ENCODE peak calls at places on chromosomes 2 and 18, in seven cellular contexts. D is HepG2, H is K562, T is HCT116, X is SK-N-SH, E is GM12878, I is H1. L is an unnamed sample.

GRCh38 chr2:234203135-234203984 is 152.9 kb downstream of the SPP2 start:
- DNase-seq in D (peak), H (no peak), T (peak), X (no peak), E (no peak), I (no peak), L (peak)

GRCh38 chr2:183243760-183244159 is 119.5 kb downstream of the NUP35 start:
- DNase-seq in D (no peak), H (no peak), T (no peak), X (no peak), E (no peak), I (no peak), L (no peak)

GRCh38 chr2:239296020-239296932 is 104.5 kb downstream of the HDAC4 start:
- DNase-seq in D (peak), H (no peak), T (no peak), X (no peak), E (no peak), I (no peak), L (no peak)

GRCh38 chr2:233468047-233468745 is 98.4 kb downstream of the USP40 start:
- DNase-seq in D (no peak), H (no peak), T (no peak), X (no peak), E (no peak), I (no peak), L (no peak)

GRCh38 chr2:205352593-205352992 is 329.7 kb upstream of the NRP2 start:
- DNase-seq in D (no peak), H (no peak), T (no peak), X (no peak), E (no peak), I (no peak), L (no peak)

GRCh38 chr2:241495172-241496002 is 13.0 kb downstream of the STK25 start:
- DNase-seq in D (no peak), H (no peak), T (no peak), X (no peak), E (no peak), I (no peak), L (no peak)

GRCh38 chr2:85435986-85436835 is 17.7 kb downstream of the SH2D6 start:
- DNase-seq in D (no peak), H (peak), T (no peak), X (no peak), E (no peak), I (no peak), L (no peak)

GRCh38 chr2:148874868-148875341 is at the start of gene KIF5C:
- DNase-seq in D (peak), H (peak), T (peak), X (peak), E (peak), I (peak), L (no peak)

GRCh38 chr2:70122470-70122869 is 35.2 kb downstream of the PCBP1 start:
- DNase-seq in D (no peak), H (no peak), T (no peak), X (no peak), E (no peak), I (no peak), L (no peak)

GRCh38 chr2:73112026-73112912 is 479 bp downstream of the RAB11FIP5 start:
- DNase-seq in D (peak), H (peak), T (peak), X (peak), E (no peak), I (peak), L (no peak)

GRCh38 chr2:56012216-56012615 is 88.6 kb upstream of the EFEMP1 start:
- DNase-seq in D (no peak), H (no peak), T (no peak), X (no peak), E (no peak), I (no peak), L (no peak)

GRCh38 chr2:37800176-37800835 is 124.8 kb upstream of the RMDN2 start:
- DNase-seq in D (no peak), H (no peak), T (no peak), X (no peak), E (no peak), I (no peak), L (no peak)

GRCh38 chr2:28274911-28275685 is 117.6 kb upstream of the FOSL2 start:
- DNase-seq in D (no peak), H (peak), T (peak), X (no peak), E (no peak), I (no peak), L (no peak)

GRCh38 chr2:18976112-18976961 is 382.1 kb downstream of the OSR1 start:
- DNase-seq in D (no peak), H (no peak), T (no peak), X (no peak), E (no peak), I (no peak), L (no peak)

GRCh38 chr2:109382946-109383345 is 230.8 kb downstream of the SEPTIN10 start:
- DNase-seq in D (no peak), H (no peak), T (no peak), X (peak), E (no peak), I (no peak), L (no peak)

GRCh38 chr2:237435844-237436590 is 22.1 kb upstream of the COL6A3 start:
- DNase-seq in D (no peak), H (no peak), T (no peak), X (no peak), E (no peak), I (no peak), L (no peak)

GRCh38 chr2:74181739-74182138 is 3.1 kb upstream of the MOB1A start:
- DNase-seq in D (no peak), H (peak), T (no peak), X (peak), E (peak), I (no peak), L (no peak)

GRCh38 chr2:204664708-204665121 is 119.4 kb downstream of the PARD3B start:
- DNase-seq in D (peak), H (no peak), T (no peak), X (no peak), E (no peak), I (no peak), L (no peak)

GRCh38 chr2:170013802-170014551 is 164.0 kb upstream of the MYO3B start:
- DNase-seq in D (no peak), H (peak), T (no peak), X (peak), E (no peak), I (no peak), L (no peak)

GRCh38 chr2:13558368-13558767 is 841.6 kb downstream of the TRIB2 start:
- DNase-seq in D (peak), H (no peak), T (no peak), X (no peak), E (no peak), I (no peak), L (peak)

GRCh38 chr2:172516299-172516698 is 39.6 kb upstream of the PDK1 start:
- DNase-seq in D (no peak), H (no peak), T (no peak), X (no peak), E (no peak), I (no peak), L (no peak)

GRCh38 chr2:27264753-27265535 is 2.1 kb upstream of the SLC30A3 start:
- DNase-seq in D (peak), H (no peak), T (peak), X (peak), E (no peak), I (peak), L (no peak)

GRCh38 chr2:41877114-41877513 is 170.7 kb upstream of the PKDCC start:
- DNase-seq in D (no peak), H (no peak), T (no peak), X (no peak), E (no peak), I (no peak), L (no peak)

GRCh38 chr2:219269362-219270054 is 9.7 kb upstream of the DNAJB2 start:
- DNase-seq in D (peak), H (no peak), T (no peak), X (peak), E (no peak), I (no peak), L (no peak)

GRCh38 chr2:96241901-96242611 is 23.7 kb downstream of the TMEM127 start:
- DNase-seq in D (no peak), H (no peak), T (no peak), X (no peak), E (peak), I (no peak), L (no peak)

GRCh38 chr2:240925191-240925575 is 19.0 kb downstream of the CROCC2 start:
- DNase-seq in D (no peak), H (no peak), T (no peak), X (peak), E (no peak), I (peak), L (no peak)

GRCh38 chr2:112629823-112630222 is 15.9 kb upstream of the SLC20A1 start:
- DNase-seq in D (no peak), H (no peak), T (no peak), X (no peak), E (no peak), I (no peak), L (no peak)

GRCh38 chr18:77207540-77207939 is 42.1 kb upstream of the GALR1 start:
- DNase-seq in D (peak), H (no peak), T (peak), X (peak), E (no peak), I (no peak), L (no peak)

GRCh38 chr2:152646264-152646663 is 71.0 kb downstream of the PRPF40A start:
- DNase-seq in D (no peak), H (no peak), T (no peak), X (no peak), E (no peak), I (no peak), L (no peak)

GRCh38 chr2:220366765-220367164 is 739.3 kb downstream of the SLC4A3 start:
- DNase-seq in D (no peak), H (no peak), T (no peak), X (no peak), E (no peak), I (no peak), L (no peak)

GRCh38 chr18:12478269-12479057 is 70.7 kb downstream of the PRELID3A start:
- DNase-seq in D (no peak), H (no peak), T (no peak), X (no peak), E (no peak), I (no peak), L (no peak)

GRCh38 chr2:16257001-16257724 is 316.8 kb downstream of the MYCN start:
- DNase-seq in D (no peak), H (no peak), T (no peak), X (no peak), E (no peak), I (no peak), L (no peak)

GRCh38 chr18:34097312-34097711 is 127.4 kb downstream of the NOL4 start:
- DNase-seq in D (no peak), H (no peak), T (no peak), X (no peak), E (no peak), I (no peak), L (no peak)

GRCh38 chr18:69557246-69557781 is 156.6 kb downstream of the DOK6 start:
- DNase-seq in D (no peak), H (no peak), T (no peak), X (no peak), E (no peak), I (no peak), L (no peak)

GRCh38 chr18:35141567-35142269 is 99.1 kb upstream of the ZNF397 start:
- DNase-seq in D (no peak), H (no peak), T (no peak), X (no peak), E (no peak), I (no peak), L (no peak)

GRCh38 chr18:35144628-35145027 is 96.2 kb upstream of the ZNF397 start:
- DNase-seq in D (no peak), H (no peak), T (no peak), X (no peak), E (no peak), I (no peak), L (no peak)

GRCh38 chr18:35142270-35142605 is 98.6 kb upstream of the ZNF397 start:
- DNase-seq in D (no peak), H (no peak), T (no peak), X (no peak), E (no peak), I (no peak), L (no peak)

GRCh38 chr18:35141077-35141476 is 99.8 kb upstream of the ZNF397 start:
- DNase-seq in D (no peak), H (no peak), T (no peak), X (no peak), E (no peak), I (no peak), L (no peak)

GRCh38 chr18:35143615-35144596 is 96.9 kb upstream of the ZNF397 start:
- DNase-seq in D (peak), H (peak), T (peak), X (peak), E (no peak), I (peak), L (peak)
- TF ChIP-seq SIN3A in D (no peak), H (no peak), T (no peak), X (no peak), E (no peak), I (no peak), L (no peak)

GRCh38 chr2:3692375-3692774 is 11.0 kb upstream of the DCDC2C start:
- DNase-seq in D (peak), H (peak), T (peak), X (peak), E (no peak), I (peak), L (peak)
- TF ChIP-seq SIN3A in D (no peak), H (no peak), T (no peak), X (no peak), E (no peak), I (no peak), L (no peak)

DNA sequence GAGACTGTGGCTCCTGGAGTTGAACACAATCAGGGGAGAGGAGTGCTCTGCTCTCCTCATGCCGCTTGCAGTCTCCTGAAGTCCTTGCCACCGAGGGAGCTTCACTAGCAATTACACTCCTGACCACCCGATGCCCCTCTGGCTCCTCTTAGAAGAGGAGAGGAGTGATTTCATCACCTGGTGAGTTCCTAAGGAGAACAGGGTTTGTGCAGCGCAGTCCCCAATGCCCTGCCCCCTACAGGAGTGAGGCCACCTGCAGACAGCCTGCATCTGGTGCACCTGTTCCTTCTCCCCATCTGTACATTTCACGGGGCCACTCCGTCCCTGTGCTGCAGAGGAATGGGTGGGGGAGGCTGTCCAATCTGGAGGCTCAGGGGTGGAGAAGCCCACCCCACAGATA is 267.2 kb downstream of the HRH4 start:
- DNase-seq in D (no peak), H (no peak), T (no peak), X (no peak), E (no peak), I (peak), L (no peak)
- TF ChIP-seq SIN3A in D (no peak), H (no peak), T (no peak), X (no peak), E (no peak), I (no peak), L (no peak)

GRCh38 chr18:49322770-49323490 is 137.5 kb downstream of the DYM start:
- DNase-seq in D (no peak), H (no peak), T (no peak), X (no peak), E (no peak), I (no peak), L (no peak)

GRCh38 chr18:49321271-49321670 is 139.2 kb downstream of the DYM start:
- DNase-seq in D (no peak), H (no peak), T (no peak), X (no peak), E (no peak), I (no peak), L (no peak)

GRCh38 chr18:49319590-49319989 is 140.9 kb downstream of the DYM start:
- DNase-seq in D (no peak), H (no peak), T (no peak), X (no peak), E (no peak), I (no peak), L (no peak)

DNA sequence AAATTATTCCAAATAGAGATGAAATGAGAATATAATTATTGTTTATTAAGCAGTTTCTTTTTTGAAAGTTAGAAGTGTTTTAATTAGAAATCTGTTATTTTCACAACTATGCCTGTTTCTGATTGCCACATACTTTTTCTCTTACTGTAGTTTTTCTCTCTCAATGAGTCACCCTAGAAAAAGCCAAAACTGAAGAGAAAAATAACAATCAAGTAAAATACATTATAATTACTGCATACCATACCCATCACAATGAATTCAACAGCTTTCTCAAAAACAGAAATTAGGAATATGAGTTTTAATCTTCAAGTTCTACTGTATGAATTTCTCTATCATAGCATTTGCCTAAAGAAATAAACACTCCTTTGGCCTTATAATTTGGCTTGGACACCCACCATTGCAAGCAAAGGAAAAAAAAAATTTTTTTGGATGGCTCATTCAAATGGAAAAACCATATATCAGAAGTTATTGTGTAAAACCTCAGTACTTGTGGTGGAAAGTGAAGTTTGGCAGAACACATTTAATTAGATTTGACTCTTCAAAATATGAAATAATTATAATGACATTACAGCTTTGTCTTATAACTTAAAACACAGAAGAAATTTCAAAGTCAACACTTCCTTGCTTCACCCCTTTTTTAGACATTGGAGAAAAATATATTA is 138.5 kb downstream of the DYM start:
- DNase-seq in D (no peak), H (no peak), T (no peak), X (no peak), E (no peak), I (no peak), L (no peak)
- TF ChIP-seq SIN3A in D (no peak), H (no peak), T (no peak), X (no peak), E (no peak), I (no peak), L (no peak)

GRCh38 chr2:98455494-98455976 is 10.9 kb downstream of the INPP4A start:
- DNase-seq in D (no peak), H (no peak), T (no peak), X (no peak), E (peak), I (peak), L (no peak)
- TF ChIP-seq SIN3A in D (no peak), H (no peak), T (no peak), X (no peak), E (peak), I (no peak), L (no peak)

GRCh38 chr2:54471221-54471711 is 15.1 kb downstream of the SPTBN1 start:
- DNase-seq in D (peak), H (no peak), T (no peak), X (no peak), E (peak), I (no peak), L (no peak)
- TF ChIP-seq SIN3A in D (no peak), H (no peak), T (no peak), X (no peak), E (no peak), I (no peak), L (no peak)

GRCh38 chr2:101832114-101832513 is 134.6 kb downstream of the MAP4K4 start:
- DNase-seq in D (no peak), H (no peak), T (no peak), X (peak), E (no peak), I (no peak), L (no peak)

GRCh38 chr2:101829429-101829828 is 131.9 kb downstream of the MAP4K4 start:
- DNase-seq in D (no peak), H (no peak), T (no peak), X (no peak), E (no peak), I (no peak), L (no peak)

GRCh38 chr2:101830146-101830545 is 132.6 kb downstream of the MAP4K4 start:
- DNase-seq in D (no peak), H (no peak), T (no peak), X (no peak), E (no peak), I (no peak), L (no peak)

GRCh38 chr2:101830555-101830954 is 133.0 kb downstream of the MAP4K4 start:
- DNase-seq in D (no peak), H (no peak), T (no peak), X (no peak), E (no peak), I (no peak), L (no peak)

DNA sequence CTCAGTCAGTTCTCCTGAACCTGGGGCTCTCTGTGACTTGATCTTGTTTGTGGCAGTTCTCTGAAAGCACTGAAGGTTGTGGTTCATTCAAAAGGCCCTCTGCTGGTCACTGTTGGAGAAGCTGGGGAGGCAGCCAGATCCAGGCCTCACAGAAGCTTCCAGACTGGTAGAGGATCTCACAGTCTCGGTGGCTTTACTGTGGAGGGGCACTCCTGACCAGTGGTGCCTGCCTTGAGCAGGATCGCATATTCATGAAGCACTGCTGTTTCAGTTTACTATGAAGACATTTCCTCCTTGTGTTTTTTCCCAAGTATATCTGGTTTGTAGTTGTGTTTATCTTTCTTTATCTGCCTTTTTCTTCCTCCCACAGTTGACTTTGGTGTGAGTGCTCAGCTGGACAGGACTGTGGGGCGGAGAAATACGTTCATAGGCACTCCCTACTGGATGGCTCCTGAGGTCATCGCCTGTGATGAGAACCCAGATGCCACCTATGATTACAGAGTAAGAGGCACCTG is 133.9 kb downstream of the MAP4K4 start:
- DNase-seq in D (peak), H (peak), T (peak), X (peak), E (no peak), I (peak), L (peak)
- TF ChIP-seq SIN3A in D (no peak), H (no peak), T (no peak), X (no peak), E (no peak), I (no peak), L (no peak)

GRCh38 chr2:179165356-179166000 is 99.2 kb downstream of the SESTD1 start:
- DNase-seq in D (no peak), H (no peak), T (no peak), X (no peak), E (no peak), I (no peak), L (no peak)

GRCh38 chr2:179171371-179171770 is 93.3 kb downstream of the SESTD1 start:
- DNase-seq in D (no peak), H (no peak), T (no peak), X (no peak), E (no peak), I (no peak), L (no peak)

GRCh38 chr2:179174240-179174639 is 90.4 kb downstream of the SESTD1 start:
- DNase-seq in D (peak), H (no peak), T (no peak), X (no peak), E (no peak), I (no peak), L (no peak)

GRCh38 chr2:179172894-179173293 is 91.7 kb downstream of the SESTD1 start:
- DNase-seq in D (no peak), H (no peak), T (no peak), X (no peak), E (no peak), I (no peak), L (no peak)

DNA sequence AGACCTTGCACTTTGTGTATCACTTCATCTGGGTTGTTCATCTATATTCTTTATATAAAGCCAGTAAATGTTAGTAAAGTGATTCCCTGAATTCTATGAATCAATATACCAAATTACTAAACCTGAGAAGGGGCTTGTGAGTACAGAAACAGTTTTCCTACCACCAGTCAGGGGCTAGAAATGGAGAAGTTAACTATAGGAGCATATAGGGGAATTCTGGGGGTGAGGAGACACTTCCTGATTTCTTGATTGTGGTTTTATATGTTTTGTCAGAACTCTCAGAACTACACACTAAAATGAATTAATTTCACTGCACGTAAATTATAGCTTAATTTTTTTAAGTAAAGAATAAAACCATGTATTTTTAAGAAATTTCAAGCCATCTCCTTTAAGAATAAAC is 93.7 kb downstream of the SESTD1 start:
- DNase-seq in D (no peak), H (no peak), T (no peak), X (no peak), E (no peak), I (no peak), L (no peak)
- TF ChIP-seq SIN3A in D (no peak), H (no peak), T (no peak), X (no peak), E (no peak), I (no peak), L (no peak)

L was measured in Panc1.